ENCODE peak calls at places on chromosomes 1 and 21, in ten cellular contexts. One of them, this sample, is unnamed.

GRCh38 chr1:52632732-52633290 is at the start of gene SHISAL2A:
- DNase-seq in dorsolateral prefrontal cortex: no peak
- DNase-seq in stimulated activated CD4-positive, alpha-beta T cell treated with anti-CD3 and anti-CD28 coated beads, Interleukin-1b, Interleukin-23, amount 100 ng/mL, for 1 hour: peak
- DNase-seq in left lung: peak
- DNase-seq in M059J: no peak
- DNase-seq in CD4-positive, alpha-beta T cell: peak
- DNase-seq in Daoy: peak
- DNase-seq in B cell: peak
- DNase-seq in activated CD8-positive, alpha-beta T cell treated with anti-CD3 and anti-CD28 coated beads for 36 hours: peak
- DNase-seq in GM23248: peak
- DNase-seq in this sample: peak

GRCh38 chr1:168643152-168643551 is 66.7 kb downstream of the XCL1 start:
- DNase-seq in dorsolateral prefrontal cortex: no peak
- DNase-seq in stimulated activated CD4-positive, alpha-beta T cell treated with anti-CD3 and anti-CD28 coated beads, Interleukin-1b, Interleukin-23, amount 100 ng/mL, for 1 hour: no peak
- DNase-seq in left lung: no peak
- DNase-seq in M059J: peak
- DNase-seq in CD4-positive, alpha-beta T cell: no peak
- DNase-seq in Daoy: peak
- DNase-seq in B cell: no peak
- DNase-seq in activated CD8-positive, alpha-beta T cell treated with anti-CD3 and anti-CD28 coated beads for 36 hours: no peak
- DNase-seq in GM23248: peak
- DNase-seq in this sample: no peak

GRCh38 chr1:104172243-104172681 is 422.6 kb downstream of the AMY1C start:
- DNase-seq in dorsolateral prefrontal cortex: no peak
- DNase-seq in stimulated activated CD4-positive, alpha-beta T cell treated with anti-CD3 and anti-CD28 coated beads, Interleukin-1b, Interleukin-23, amount 100 ng/mL, for 1 hour: no peak
- DNase-seq in left lung: peak
- DNase-seq in M059J: no peak
- DNase-seq in CD4-positive, alpha-beta T cell: no peak
- DNase-seq in Daoy: no peak
- DNase-seq in B cell: no peak
- DNase-seq in activated CD8-positive, alpha-beta T cell treated with anti-CD3 and anti-CD28 coated beads for 36 hours: no peak
- DNase-seq in GM23248: no peak
- DNase-seq in this sample: no peak

GRCh38 chr1:248837045-248837793 is 805 bp upstream of the ZNF672 start:
- DNase-seq in dorsolateral prefrontal cortex: no peak
- DNase-seq in stimulated activated CD4-positive, alpha-beta T cell treated with anti-CD3 and anti-CD28 coated beads, Interleukin-1b, Interleukin-23, amount 100 ng/mL, for 1 hour: no peak
- DNase-seq in left lung: no peak
- DNase-seq in M059J: peak
- DNase-seq in CD4-positive, alpha-beta T cell: no peak
- DNase-seq in Daoy: no peak
- DNase-seq in B cell: no peak
- DNase-seq in activated CD8-positive, alpha-beta T cell treated with anti-CD3 and anti-CD28 coated beads for 36 hours: no peak
- DNase-seq in GM23248: no peak
- DNase-seq in this sample: no peak

GRCh38 chr1:203304919-203305808 is at the start of gene BTG2:
- DNase-seq in dorsolateral prefrontal cortex: peak
- DNase-seq in stimulated activated CD4-positive, alpha-beta T cell treated with anti-CD3 and anti-CD28 coated beads, Interleukin-1b, Interleukin-23, amount 100 ng/mL, for 1 hour: peak
- DNase-seq in left lung: peak
- DNase-seq in M059J: peak
- DNase-seq in CD4-positive, alpha-beta T cell: peak
- DNase-seq in Daoy: peak
- DNase-seq in B cell: peak
- DNase-seq in activated CD8-positive, alpha-beta T cell treated with anti-CD3 and anti-CD28 coated beads for 36 hours: peak
- DNase-seq in GM23248: peak
- DNase-seq in this sample: peak

GRCh38 chr1:5943373-5944068 is 48.7 kb downstream of the NPHP4 start:
- DNase-seq in dorsolateral prefrontal cortex: peak
- DNase-seq in stimulated activated CD4-positive, alpha-beta T cell treated with anti-CD3 and anti-CD28 coated beads, Interleukin-1b, Interleukin-23, amount 100 ng/mL, for 1 hour: no peak
- DNase-seq in left lung: no peak
- DNase-seq in M059J: no peak
- DNase-seq in CD4-positive, alpha-beta T cell: no peak
- DNase-seq in Daoy: no peak
- DNase-seq in B cell: no peak
- DNase-seq in activated CD8-positive, alpha-beta T cell treated with anti-CD3 and anti-CD28 coated beads for 36 hours: no peak
- DNase-seq in GM23248: no peak
- DNase-seq in this sample: no peak

GRCh38 chr1:58618303-58618702 is 41.3 kb upstream of the TACSTD2 start:
- DNase-seq in dorsolateral prefrontal cortex: no peak
- DNase-seq in stimulated activated CD4-positive, alpha-beta T cell treated with anti-CD3 and anti-CD28 coated beads, Interleukin-1b, Interleukin-23, amount 100 ng/mL, for 1 hour: no peak
- DNase-seq in left lung: no peak
- DNase-seq in M059J: peak
- DNase-seq in CD4-positive, alpha-beta T cell: no peak
- DNase-seq in Daoy: peak
- DNase-seq in B cell: no peak
- DNase-seq in activated CD8-positive, alpha-beta T cell treated with anti-CD3 and anti-CD28 coated beads for 36 hours: no peak
- DNase-seq in GM23248: peak
- DNase-seq in this sample: no peak

GRCh38 chr1:99969729-99970591 is at the start of gene SLC35A3:
- DNase-seq in dorsolateral prefrontal cortex: peak
- DNase-seq in stimulated activated CD4-positive, alpha-beta T cell treated with anti-CD3 and anti-CD28 coated beads, Interleukin-1b, Interleukin-23, amount 100 ng/mL, for 1 hour: peak
- DNase-seq in left lung: peak
- DNase-seq in M059J: peak
- DNase-seq in CD4-positive, alpha-beta T cell: peak
- DNase-seq in Daoy: peak
- DNase-seq in B cell: peak
- DNase-seq in activated CD8-positive, alpha-beta T cell treated with anti-CD3 and anti-CD28 coated beads for 36 hours: peak
- DNase-seq in GM23248: peak
- DNase-seq in this sample: peak

GRCh38 chr1:214632091-214632490 is 29.1 kb downstream of the CENPF start:
- DNase-seq in dorsolateral prefrontal cortex: no peak
- DNase-seq in stimulated activated CD4-positive, alpha-beta T cell treated with anti-CD3 and anti-CD28 coated beads, Interleukin-1b, Interleukin-23, amount 100 ng/mL, for 1 hour: no peak
- DNase-seq in left lung: no peak
- DNase-seq in M059J: no peak
- DNase-seq in CD4-positive, alpha-beta T cell: peak
- DNase-seq in Daoy: no peak
- DNase-seq in B cell: peak
- DNase-seq in activated CD8-positive, alpha-beta T cell treated with anti-CD3 and anti-CD28 coated beads for 36 hours: peak
- DNase-seq in GM23248: no peak
- DNase-seq in this sample: no peak

GRCh38 chr1:151325646-151326429 is 1.4 kb downstream of the PI4KB start:
- DNase-seq in dorsolateral prefrontal cortex: no peak
- DNase-seq in stimulated activated CD4-positive, alpha-beta T cell treated with anti-CD3 and anti-CD28 coated beads, Interleukin-1b, Interleukin-23, amount 100 ng/mL, for 1 hour: no peak
- DNase-seq in left lung: no peak
- DNase-seq in M059J: peak
- DNase-seq in CD4-positive, alpha-beta T cell: no peak
- DNase-seq in Daoy: no peak
- DNase-seq in B cell: no peak
- DNase-seq in activated CD8-positive, alpha-beta T cell treated with anti-CD3 and anti-CD28 coated beads for 36 hours: no peak
- DNase-seq in GM23248: peak
- DNase-seq in this sample: no peak

GRCh38 chr21:43718872-43719747 is at the start of gene PDXK:
- DNase-seq in dorsolateral prefrontal cortex: peak
- DNase-seq in stimulated activated CD4-positive, alpha-beta T cell treated with anti-CD3 and anti-CD28 coated beads, Interleukin-1b, Interleukin-23, amount 100 ng/mL, for 1 hour: peak
- DNase-seq in left lung: peak
- DNase-seq in M059J: peak
- DNase-seq in CD4-positive, alpha-beta T cell: peak
- DNase-seq in Daoy: peak
- DNase-seq in B cell: peak
- DNase-seq in activated CD8-positive, alpha-beta T cell treated with anti-CD3 and anti-CD28 coated beads for 36 hours: peak
- DNase-seq in GM23248: peak
- DNase-seq in this sample: peak

GRCh38 chr1:241711326-241711725 is 59.2 kb downstream of the WDR64 start:
- DNase-seq in dorsolateral prefrontal cortex: no peak
- DNase-seq in stimulated activated CD4-positive, alpha-beta T cell treated with anti-CD3 and anti-CD28 coated beads, Interleukin-1b, Interleukin-23, amount 100 ng/mL, for 1 hour: no peak
- DNase-seq in left lung: no peak
- DNase-seq in M059J: peak
- DNase-seq in CD4-positive, alpha-beta T cell: no peak
- DNase-seq in Daoy: no peak
- DNase-seq in B cell: no peak
- DNase-seq in activated CD8-positive, alpha-beta T cell treated with anti-CD3 and anti-CD28 coated beads for 36 hours: no peak
- DNase-seq in GM23248: no peak
- DNase-seq in this sample: no peak

GRCh38 chr1:87686137-87686490 is 357.4 kb downstream of the LMO4 start:
- DNase-seq in dorsolateral prefrontal cortex: no peak
- DNase-seq in stimulated activated CD4-positive, alpha-beta T cell treated with anti-CD3 and anti-CD28 coated beads, Interleukin-1b, Interleukin-23, amount 100 ng/mL, for 1 hour: no peak
- DNase-seq in left lung: no peak
- DNase-seq in M059J: no peak
- DNase-seq in CD4-positive, alpha-beta T cell: no peak
- DNase-seq in Daoy: no peak
- DNase-seq in B cell: no peak
- DNase-seq in activated CD8-positive, alpha-beta T cell treated with anti-CD3 and anti-CD28 coated beads for 36 hours: no peak
- DNase-seq in GM23248: no peak
- DNase-seq in this sample: no peak

GRCh38 chr1:151156515-151156819 is at the start of gene TNFAIP8L2:
- DNase-seq in dorsolateral prefrontal cortex: no peak
- DNase-seq in stimulated activated CD4-positive, alpha-beta T cell treated with anti-CD3 and anti-CD28 coated beads, Interleukin-1b, Interleukin-23, amount 100 ng/mL, for 1 hour: peak
- DNase-seq in left lung: peak
- DNase-seq in M059J: no peak
- DNase-seq in CD4-positive, alpha-beta T cell: peak
- DNase-seq in Daoy: no peak
- DNase-seq in B cell: peak
- DNase-seq in activated CD8-positive, alpha-beta T cell treated with anti-CD3 and anti-CD28 coated beads for 36 hours: peak
- DNase-seq in GM23248: no peak
- DNase-seq in this sample: no peak

GRCh38 chr1:207172321-207172720 is 68.3 kb downstream of the C4BPA start:
- DNase-seq in dorsolateral prefrontal cortex: no peak
- DNase-seq in stimulated activated CD4-positive, alpha-beta T cell treated with anti-CD3 and anti-CD28 coated beads, Interleukin-1b, Interleukin-23, amount 100 ng/mL, for 1 hour: no peak
- DNase-seq in left lung: no peak
- DNase-seq in M059J: no peak
- DNase-seq in CD4-positive, alpha-beta T cell: no peak
- DNase-seq in Daoy: no peak
- DNase-seq in B cell: no peak
- DNase-seq in activated CD8-positive, alpha-beta T cell treated with anti-CD3 and anti-CD28 coated beads for 36 hours: no peak
- DNase-seq in GM23248: no peak
- DNase-seq in this sample: no peak

GRCh38 chr21:18384771-18385170 is 18.8 kb downstream of the TMPRSS15 start:
- DNase-seq in dorsolateral prefrontal cortex: no peak
- DNase-seq in stimulated activated CD4-positive, alpha-beta T cell treated with anti-CD3 and anti-CD28 coated beads, Interleukin-1b, Interleukin-23, amount 100 ng/mL, for 1 hour: no peak
- DNase-seq in left lung: no peak
- DNase-seq in M059J: peak
- DNase-seq in CD4-positive, alpha-beta T cell: no peak
- DNase-seq in Daoy: no peak
- DNase-seq in B cell: peak
- DNase-seq in activated CD8-positive, alpha-beta T cell treated with anti-CD3 and anti-CD28 coated beads for 36 hours: no peak
- DNase-seq in GM23248: peak
- DNase-seq in this sample: no peak

GRCh38 chr1:217089239-217090014 is 366.2 kb upstream of the ESRRG start:
- DNase-seq in dorsolateral prefrontal cortex: peak
- DNase-seq in stimulated activated CD4-positive, alpha-beta T cell treated with anti-CD3 and anti-CD28 coated beads, Interleukin-1b, Interleukin-23, amount 100 ng/mL, for 1 hour: no peak
- DNase-seq in left lung: peak
- DNase-seq in M059J: peak
- DNase-seq in CD4-positive, alpha-beta T cell: no peak
- DNase-seq in Daoy: peak
- DNase-seq in B cell: no peak
- DNase-seq in activated CD8-positive, alpha-beta T cell treated with anti-CD3 and anti-CD28 coated beads for 36 hours: no peak
- DNase-seq in GM23248: peak
- DNase-seq in this sample: no peak

GRCh38 chr1:1678581-1679380 is 13.8 kb downstream of the SLC35E2B start:
- DNase-seq in dorsolateral prefrontal cortex: no peak
- DNase-seq in stimulated activated CD4-positive, alpha-beta T cell treated with anti-CD3 and anti-CD28 coated beads, Interleukin-1b, Interleukin-23, amount 100 ng/mL, for 1 hour: peak
- DNase-seq in left lung: peak
- DNase-seq in M059J: no peak
- DNase-seq in CD4-positive, alpha-beta T cell: no peak
- DNase-seq in Daoy: no peak
- DNase-seq in B cell: peak
- DNase-seq in activated CD8-positive, alpha-beta T cell treated with anti-CD3 and anti-CD28 coated beads for 36 hours: peak
- DNase-seq in GM23248: no peak
- DNase-seq in this sample: no peak

GRCh38 chr1:64543831-64544230 is 73.9 kb downstream of the CACHD1 start:
- DNase-seq in dorsolateral prefrontal cortex: no peak
- DNase-seq in stimulated activated CD4-positive, alpha-beta T cell treated with anti-CD3 and anti-CD28 coated beads, Interleukin-1b, Interleukin-23, amount 100 ng/mL, for 1 hour: no peak
- DNase-seq in left lung: no peak
- DNase-seq in M059J: peak
- DNase-seq in CD4-positive, alpha-beta T cell: no peak
- DNase-seq in Daoy: peak
- DNase-seq in B cell: no peak
- DNase-seq in activated CD8-positive, alpha-beta T cell treated with anti-CD3 and anti-CD28 coated beads for 36 hours: no peak
- DNase-seq in GM23248: no peak
- DNase-seq in this sample: no peak

GRCh38 chr1:66302810-66303209 is 231.1 kb upstream of the SGIP1 start:
- DNase-seq in dorsolateral prefrontal cortex: no peak
- DNase-seq in stimulated activated CD4-positive, alpha-beta T cell treated with anti-CD3 and anti-CD28 coated beads, Interleukin-1b, Interleukin-23, amount 100 ng/mL, for 1 hour: no peak
- DNase-seq in left lung: no peak
- DNase-seq in M059J: peak
- DNase-seq in CD4-positive, alpha-beta T cell: no peak
- DNase-seq in Daoy: no peak
- DNase-seq in B cell: no peak
- DNase-seq in activated CD8-positive, alpha-beta T cell treated with anti-CD3 and anti-CD28 coated beads for 36 hours: no peak
- DNase-seq in GM23248: no peak
- DNase-seq in this sample: no peak

GRCh38 chr1:246255773-246256172 is 251.3 kb downstream of the SMYD3 start:
- DNase-seq in dorsolateral prefrontal cortex: no peak
- DNase-seq in stimulated activated CD4-positive, alpha-beta T cell treated with anti-CD3 and anti-CD28 coated beads, Interleukin-1b, Interleukin-23, amount 100 ng/mL, for 1 hour: no peak
- DNase-seq in left lung: no peak
- DNase-seq in M059J: no peak
- DNase-seq in CD4-positive, alpha-beta T cell: no peak
- DNase-seq in Daoy: no peak
- DNase-seq in B cell: no peak
- DNase-seq in activated CD8-positive, alpha-beta T cell treated with anti-CD3 and anti-CD28 coated beads for 36 hours: no peak
- DNase-seq in GM23248: no peak
- DNase-seq in this sample: no peak

GRCh38 chr1:179873366-179873978 is 4.1 kb downstream of the TOR1AIP2 start:
- DNase-seq in dorsolateral prefrontal cortex: no peak
- DNase-seq in stimulated activated CD4-positive, alpha-beta T cell treated with anti-CD3 and anti-CD28 coated beads, Interleukin-1b, Interleukin-23, amount 100 ng/mL, for 1 hour: no peak
- DNase-seq in left lung: no peak
- DNase-seq in M059J: no peak
- DNase-seq in CD4-positive, alpha-beta T cell: no peak
- DNase-seq in Daoy: no peak
- DNase-seq in B cell: no peak
- DNase-seq in activated CD8-positive, alpha-beta T cell treated with anti-CD3 and anti-CD28 coated beads for 36 hours: no peak
- DNase-seq in GM23248: no peak
- DNase-seq in this sample: no peak

GRCh38 chr1:58748625-58749198 is 35.1 kb downstream of the JUN start:
- DNase-seq in dorsolateral prefrontal cortex: no peak
- DNase-seq in stimulated activated CD4-positive, alpha-beta T cell treated with anti-CD3 and anti-CD28 coated beads, Interleukin-1b, Interleukin-23, amount 100 ng/mL, for 1 hour: no peak
- DNase-seq in left lung: no peak
- DNase-seq in M059J: no peak
- DNase-seq in CD4-positive, alpha-beta T cell: no peak
- DNase-seq in Daoy: no peak
- DNase-seq in B cell: no peak
- DNase-seq in activated CD8-positive, alpha-beta T cell treated with anti-CD3 and anti-CD28 coated beads for 36 hours: no peak
- DNase-seq in GM23248: no peak
- DNase-seq in this sample: no peak

GRCh38 chr1:47624531-47624930 is 186.7 kb downstream of the FOXD2 start:
- DNase-seq in dorsolateral prefrontal cortex: no peak
- DNase-seq in stimulated activated CD4-positive, alpha-beta T cell treated with anti-CD3 and anti-CD28 coated beads, Interleukin-1b, Interleukin-23, amount 100 ng/mL, for 1 hour: no peak
- DNase-seq in left lung: no peak
- DNase-seq in M059J: peak
- DNase-seq in CD4-positive, alpha-beta T cell: no peak
- DNase-seq in Daoy: peak
- DNase-seq in B cell: no peak
- DNase-seq in activated CD8-positive, alpha-beta T cell treated with anti-CD3 and anti-CD28 coated beads for 36 hours: peak
- DNase-seq in GM23248: no peak
- DNase-seq in this sample: no peak

GRCh38 chr1:85074365-85074964 is 26.2 kb upstream of the MCOLN3 start:
- DNase-seq in dorsolateral prefrontal cortex: no peak
- DNase-seq in stimulated activated CD4-positive, alpha-beta T cell treated with anti-CD3 and anti-CD28 coated beads, Interleukin-1b, Interleukin-23, amount 100 ng/mL, for 1 hour: no peak
- DNase-seq in left lung: no peak
- DNase-seq in M059J: no peak
- DNase-seq in CD4-positive, alpha-beta T cell: no peak
- DNase-seq in Daoy: no peak
- DNase-seq in B cell: no peak
- DNase-seq in activated CD8-positive, alpha-beta T cell treated with anti-CD3 and anti-CD28 coated beads for 36 hours: no peak
- DNase-seq in GM23248: no peak
- DNase-seq in this sample: no peak

GRCh38 chr1:153543738-153544135 is 1.9 kb downstream of the S100A4 start:
- DNase-seq in dorsolateral prefrontal cortex: no peak
- DNase-seq in stimulated activated CD4-positive, alpha-beta T cell treated with anti-CD3 and anti-CD28 coated beads, Interleukin-1b, Interleukin-23, amount 100 ng/mL, for 1 hour: no peak
- DNase-seq in left lung: no peak
- DNase-seq in M059J: no peak
- DNase-seq in CD4-positive, alpha-beta T cell: no peak
- DNase-seq in Daoy: no peak
- DNase-seq in B cell: no peak
- DNase-seq in activated CD8-positive, alpha-beta T cell treated with anti-CD3 and anti-CD28 coated beads for 36 hours: no peak
- DNase-seq in GM23248: peak
- DNase-seq in this sample: no peak

GRCh38 chr1:32990887-32991286 is 26.3 kb upstream of the RNF19B start:
- DNase-seq in dorsolateral prefrontal cortex: no peak
- DNase-seq in stimulated activated CD4-positive, alpha-beta T cell treated with anti-CD3 and anti-CD28 coated beads, Interleukin-1b, Interleukin-23, amount 100 ng/mL, for 1 hour: no peak
- DNase-seq in left lung: no peak
- DNase-seq in M059J: no peak
- DNase-seq in CD4-positive, alpha-beta T cell: no peak
- DNase-seq in Daoy: no peak
- DNase-seq in B cell: no peak
- DNase-seq in activated CD8-positive, alpha-beta T cell treated with anti-CD3 and anti-CD28 coated beads for 36 hours: no peak
- DNase-seq in GM23248: no peak
- DNase-seq in this sample: no peak

GRCh38 chr1:168164771-168165170 is 14.0 kb upstream of the TIPRL start:
- DNase-seq in dorsolateral prefrontal cortex: no peak
- DNase-seq in stimulated activated CD4-positive, alpha-beta T cell treated with anti-CD3 and anti-CD28 coated beads, Interleukin-1b, Interleukin-23, amount 100 ng/mL, for 1 hour: no peak
- DNase-seq in left lung: no peak
- DNase-seq in M059J: peak
- DNase-seq in CD4-positive, alpha-beta T cell: no peak
- DNase-seq in Daoy: no peak
- DNase-seq in B cell: no peak
- DNase-seq in activated CD8-positive, alpha-beta T cell treated with anti-CD3 and anti-CD28 coated beads for 36 hours: no peak
- DNase-seq in GM23248: peak
- DNase-seq in this sample: no peak

This sample was measured in neuronal stem cell.